ENCODE peak calls at places on chromosomes 7 and 10, in six cellular contexts. F, U, A, X, K and Y are unnamed samples.

GRCh38 chr10:123472606-123473005 is 193.5 kb upstream of the GPR26 start:
- DNase-seq in X (no peak), F (no peak), A (no peak), K (no peak), U (no peak), Y (no peak)

GRCh38 chr7:123401295-123401694 is 133.1 kb downstream of the IQUB start:
- DNase-seq in A (no peak), K (no peak), U (no peak), F (no peak), X (no peak), Y (no peak)

GRCh38 chr10:57806675-57807074 is 461.0 kb downstream of the IPMK start:
- DNase-seq in K (no peak), X (no peak), U (no peak), F (no peak), A (no peak), Y (no peak)

GRCh38 chr10:98892523-98892922 is 343.1 kb downstream of the HPSE2 start:
- DNase-seq in A (no peak), F (no peak), X (no peak), K (no peak), U (no peak), Y (no peak)

GRCh38 chr10:81728692-81729091 is 146.3 kb upstream of the NRG3 start:
- DNase-seq in A (no peak), U (no peak), F (no peak), X (no peak), K (no peak), Y (no peak)

GRCh38 chr7:35875292-35875691 is 74.4 kb downstream of the SEPTIN7 start:
- DNase-seq in U (peak), F (no peak), A (no peak), K (no peak), X (no peak), Y (no peak)

GRCh38 chr7:40839881-40840280 is 705.1 kb downstream of the SUGCT start:
- DNase-seq in F (no peak), X (no peak), A (no peak), U (no peak), K (no peak), Y (no peak)

GRCh38 chr10:128268015-128268722 is 141.9 kb upstream of the MKI67 start:
- DNase-seq in K (no peak), U (no peak), F (no peak), X (peak), A (no peak), Y (no peak)

GRCh38 chr7:80613519-80613918 is 24.9 kb upstream of the CD36 start:
- DNase-seq in A (no peak), F (no peak), U (no peak), K (no peak), X (no peak), Y (no peak)

GRCh38 chr10:103757531-103758293 is 97.7 kb downstream of the SH3PXD2A start:
- DNase-seq in K (no peak), A (no peak), U (peak), X (no peak), F (no peak), Y (no peak)

GRCh38 chr10:124946945-124947344 is 5.0 kb downstream of the ZRANB1 start:
- DNase-seq in X (no peak), K (no peak), A (no peak), U (no peak), F (no peak), Y (no peak)

GRCh38 chr10:29063806-29064644 is 224.8 kb upstream of the LYZL1 start:
- DNase-seq in F (no peak), U (peak), X (no peak), A (no peak), K (no peak), Y (no peak)

GRCh38 chr7:32161708-32162107 is 91.5 kb upstream of the PDE1C start:
- DNase-seq in A (no peak), X (no peak), K (no peak), F (no peak), U (peak), Y (peak)

GRCh38 chr7:18119985-18120384 is 92.3 kb upstream of the PRPS1L1 start:
- DNase-seq in U (no peak), K (no peak), F (no peak), X (no peak), A (no peak), Y (no peak)

GRCh38 chr10:112242769-112243168 is 40.4 kb upstream of the TECTB start:
- DNase-seq in A (no peak), X (no peak), F (no peak), U (no peak), K (no peak), Y (no peak)

GRCh38 chr10:127345231-127345965 is 149.0 kb upstream of the INSYN2A start:
- DNase-seq in X (no peak), K (no peak), A (no peak), U (no peak), F (no peak), Y (no peak)

GRCh38 chr10:19713800-19714525 is 102.3 kb upstream of the PLXDC2 start:
- DNase-seq in K (no peak), F (no peak), X (no peak), U (no peak), A (no peak), Y (no peak)

GRCh38 chr10:30822693-30823465 is 193.3 kb upstream of the LYZL2 start:
- DNase-seq in A (no peak), K (no peak), U (no peak), X (no peak), F (no peak), Y (no peak)

GRCh38 chr7:70668606-70669358 is 463.2 kb upstream of the GALNT17 start:
- DNase-seq in F (no peak), U (no peak), A (no peak), K (no peak), X (no peak), Y (peak)

GRCh38 chr7:2823124-2823523 is 21.0 kb downstream of the GNA12 start:
- DNase-seq in F (no peak), U (no peak), X (no peak), K (no peak), A (no peak), Y (no peak)

GRCh38 chr7:45984386-45985295 is 63.6 kb upstream of the IGFBP3 start:
- DNase-seq in X (no peak), K (no peak), F (no peak), A (no peak), U (no peak), Y (no peak)

GRCh38 chr10:22648547-22648961 is 65.8 kb downstream of the PIP4K2A start:
- DNase-seq in K (no peak), A (no peak), U (peak), X (no peak), F (no peak), Y (peak)

GRCh38 chr7:157564518-157565177 is 227.8 kb downstream of the DNAJB6 start:
- DNase-seq in A (no peak), X (no peak), U (no peak), K (no peak), F (no peak), Y (no peak)

GRCh38 chr10:129956285-129956649 is 7.8 kb downstream of the EBF3 start:
- DNase-seq in A (no peak), K (no peak), F (no peak), U (no peak), X (no peak), Y (no peak)

GRCh38 chr10:3950676-3951275 is 165.8 kb upstream of the KLF6 start:
- DNase-seq in K (no peak), U (no peak), X (no peak), A (no peak), F (no peak), Y (no peak)